ENCODE peak calls at places on chromosomes 13 and 19, in six cellular contexts. R is gastrocnemius medialis, C is neural progenitor cell, U is fibroblast of lung, X is thyroid gland, G is GM23248. F is an unnamed sample. For H3K27me3, the result is how much of the 10 kb centered on the place peaks cover.

GRCh38 chr19:16088985-16089846 is 12.9 kb downstream of the TPM4 start:
- DNase-seq in X (no peak), C (no peak), U (no peak), R (no peak), G (no peak), F (no peak)

GRCh38 chr13:29859971-29860370 is 9.6 kb upstream of the UBL3 start:
- DNase-seq in U (peak), R (no peak), G (peak), X (no peak), C (no peak), F (no peak)

GRCh38 chr13:50745542-50745941 is 98.0 kb downstream of the DLEU7 start:
- DNase-seq in G (no peak), U (no peak), R (no peak), C (no peak), X (no peak), F (no peak)

GRCh38 chr19:40921005-40921897 is 39.2 kb upstream of the CYP2A7 start:
- DNase-seq in G (peak), X (no peak), R (no peak), U (no peak), C (no peak), F (no peak)

GRCh38 chr19:3464797-3465235 is 15.5 kb downstream of the SMIM24 start:
- DNase-seq in G (no peak), X (no peak), R (peak), U (no peak), C (peak), F (no peak)

GRCh38 chr13:42821437-42821836 is 40.1 kb downstream of the FAM216B start:
- DNase-seq in G (peak), R (no peak), X (no peak), C (no peak), U (peak), F (peak)

GRCh38 chr13:55244991-55245644 is 1895.6 kb upstream of the PRR20A start:
- DNase-seq in G (no peak), X (peak), R (no peak), C (peak), U (no peak), F (no peak)

GRCh38 chr19:7515471-7516226 is at the start of gene ZNF358:
- DNase-seq in X (peak), G (peak), C (peak), R (peak), U (peak), F (no peak)

GRCh38 chr19:7304200-7304599 is 10.0 kb upstream of the INSR start:
- DNase-seq in U (no peak), C (no peak), X (no peak), R (no peak), G (peak), F (no peak)

GRCh38 chr13:73223372-73223781 is 164.6 kb downstream of the KLF5 start:
- DNase-seq in X (no peak), R (no peak), G (no peak), C (no peak), U (no peak), F (no peak)

GRCh38 chr19:48731452-48731851 is 9.0 kb downstream of the RASIP1 start:
- DNase-seq in U (no peak), R (no peak), C (no peak), G (no peak), X (no peak), F (no peak)
- H3K27me3 ChIP-seq in U (under half), R (under half), C (under half), G (under half), X (under half), F (under half)

DNA sequence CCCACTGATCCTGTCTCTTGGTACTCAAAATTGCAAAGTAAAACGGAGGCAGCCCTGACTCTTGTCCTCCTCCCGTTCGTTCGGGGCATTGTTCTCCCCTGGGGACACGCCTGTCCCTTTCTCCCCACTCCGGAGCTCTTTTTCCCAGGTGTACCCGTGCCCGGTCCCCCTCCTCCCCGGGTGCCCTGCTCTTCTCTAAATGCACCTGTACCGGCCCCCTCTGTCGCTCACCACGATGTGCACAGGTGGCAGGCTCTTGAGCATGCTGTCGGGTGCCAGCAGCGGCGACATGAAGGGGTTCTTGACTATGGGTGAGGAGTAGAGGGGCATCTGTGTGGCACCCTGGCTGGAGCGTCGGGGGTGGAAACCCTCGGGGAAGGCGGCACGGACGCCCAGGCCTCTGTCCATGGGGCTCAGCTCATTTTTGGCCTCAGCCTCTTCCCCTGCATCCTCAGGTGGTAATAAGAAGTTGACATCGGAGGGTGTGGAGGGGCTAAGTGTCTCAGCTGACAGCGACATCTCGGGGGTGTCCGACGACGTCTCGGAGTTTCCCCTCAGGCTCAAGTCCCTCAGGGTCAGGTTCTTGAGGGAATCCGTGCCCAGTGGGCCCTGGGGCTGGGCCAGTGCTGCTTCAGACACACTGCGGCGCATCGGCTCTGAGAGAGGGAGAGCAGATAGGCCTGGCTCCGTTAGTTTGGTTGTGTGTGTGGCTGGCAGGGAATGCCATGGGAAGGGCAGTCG is 12.4 kb upstream of the CNFN start:
- DNase-seq in U (no peak), G (no peak), X (no peak), C (peak), R (no peak), F (no peak)
- H3K4me3 ChIP-seq in U (no peak), G (peak), X (no peak), C (peak), R (peak), F (peak)

GRCh38 chr19:18610245-18610555 is 2.5 kb upstream of the TMEM59L start:
- DNase-seq in C (peak), X (no peak), R (no peak), G (no peak), U (no peak), F (no peak)
- H3K27me3 ChIP-seq in C (half or more), X (under half), R (half or more), G (half or more), U (half or more), F (half or more)

GRCh38 chr19:45253396-45254027 is 2.4 kb downstream of the MARK4 start:
- DNase-seq in G (peak), U (peak), R (no peak), C (no peak), X (no peak), F (no peak)
- H3K4me3 ChIP-seq in G (peak), U (no peak), R (no peak), C (no peak), X (no peak), F (no peak)

GRCh38 chr19:10421240-10421948 is 1.1 kb downstream of the PDE4A start:
- DNase-seq in G (no peak), U (no peak), R (no peak), C (no peak), X (no peak), F (no peak)

GRCh38 chr19:10420444-10421239 is at the start of gene PDE4A:
- DNase-seq in G (peak), R (no peak), U (peak), X (no peak), C (peak), F (no peak)

GRCh38 chr19:10424011-10424637 is 3.8 kb downstream of the PDE4A start:
- DNase-seq in R (peak), U (peak), X (peak), C (peak), G (peak), F (no peak)

GRCh38 chr19:10422846-10423245 is 2.5 kb downstream of the PDE4A start:
- DNase-seq in G (no peak), R (no peak), C (no peak), X (no peak), U (no peak), F (no peak)

DNA sequence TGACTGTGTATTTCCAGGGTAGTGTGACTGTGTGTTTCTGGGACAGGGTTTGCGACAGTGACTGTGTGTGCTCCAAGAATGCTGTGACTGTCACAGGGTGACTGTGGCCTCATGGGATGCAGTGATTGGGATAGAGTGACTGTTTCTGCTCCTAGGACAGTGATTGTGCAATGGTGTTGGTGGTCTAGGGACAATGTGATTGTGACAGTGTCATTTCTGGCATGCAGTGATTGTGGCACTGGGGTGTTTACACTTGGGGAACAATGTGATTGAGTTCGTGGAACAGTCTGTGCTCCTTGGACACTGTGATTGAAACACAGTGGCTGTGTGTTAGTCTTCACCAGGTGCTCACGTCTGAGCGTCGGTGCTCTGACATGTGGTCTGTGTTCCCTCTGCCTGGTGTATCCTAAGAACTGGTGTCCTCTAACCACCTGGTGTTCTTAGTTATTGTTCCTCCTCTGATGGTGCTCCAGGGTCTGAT is 1.7 kb downstream of the PDE4A start:
- DNase-seq in G (no peak), R (no peak), X (no peak), C (no peak), U (no peak), F (no peak)
- H3K27me3 ChIP-seq in G (under half), R (half or more), X (under half), C (half or more), U (under half), F (under half)